ENCODE peak calls at places on chromosome 14, in seven cellular contexts. J is hepatocyte; A is ovary; S is thoracic aorta; Y is CD8-positive, alpha-beta memory T cell; D is keratinocyte; P is upper lobe of right lung. O is an unnamed sample.

GRCh38 chr14:105069887-105070759 is 4.9 kb upstream of the GPR132 start:
- DNase-seq in J (peak; percentile 8), A (no peak), S (no peak), Y (no peak), D (no peak), P (peak; percentile 74), O (peak; percentile 68)

GRCh38 chr14:33736299-33736698 is 214.6 kb downstream of the EGLN3 start:
- DNase-seq in J (no peak), A (no peak), S (no peak), Y (no peak), D (no peak), P (no peak), O (no peak)

GRCh38 chr14:94560782-94561655 is at the start of gene SERPINA4:
- DNase-seq in J (peak; percentile 40), A (no peak), S (no peak), Y (no peak), D (no peak), P (no peak), O (no peak)

GRCh38 chr14:20215196-20215595 is 8.3 kb upstream of the OR11H6 start:
- DNase-seq in J (no peak), A (no peak), S (no peak), Y (no peak), D (no peak), P (no peak), O (no peak)

GRCh38 chr14:55705651-55706340 is 125.8 kb downstream of the KTN1 start:
- DNase-seq in J (peak; percentile 71), A (no peak), S (no peak), Y (no peak), D (no peak), P (peak; percentile 82), O (no peak)

GRCh38 chr14:29215853-29216252 is 449.3 kb downstream of the FOXG1 start:
- DNase-seq in J (no peak), A (no peak), S (no peak), Y (no peak), D (no peak), P (no peak), O (no peak)

GRCh38 chr14:87430810-87431209 is 562.2 kb downstream of the GALC start:
- DNase-seq in J (no peak), A (no peak), S (no peak), Y (no peak), D (peak; percentile 48), P (no peak), O (no peak)

GRCh38 chr14:65462411-65462810 is 49.9 kb downstream of the FUT8 start:
- DNase-seq in J (no peak), A (no peak), S (no peak), Y (no peak), D (peak; percentile 88), P (no peak), O (no peak)

GRCh38 chr14:100533647-100534485 is 53.4 kb downstream of the BEGAIN start:
- DNase-seq in J (no peak), A (peak; percentile 33), S (peak; percentile 1), Y (no peak), D (no peak), P (peak; percentile 67), O (no peak)

GRCh38 chr14:59679872-59680271 is 103.3 kb upstream of the CCDC175 start:
- DNase-seq in J (peak; percentile 39), A (no peak), S (peak; percentile 75), Y (no peak), D (no peak), P (no peak), O (no peak)

GRCh38 chr14:45253754-45254300 is 825 bp upstream of the MIS18BP1 start:
- DNase-seq in J (no peak), A (peak; percentile 30), S (no peak), Y (no peak), D (no peak), P (peak; percentile 75), O (no peak)

GRCh38 chr14:101980700-101981099 is 16.3 kb downstream of the DYNC1H1 start:
- DNase-seq in J (peak; percentile 73), A (peak; percentile 63), S (peak; percentile 80), Y (no peak), D (peak; percentile 90), P (no peak), O (no peak)

GRCh38 chr14:95885866-95886265 is 9.2 kb downstream of the TUNAR start:
- DNase-seq in J (no peak), A (no peak), S (no peak), Y (no peak), D (no peak), P (no peak), O (no peak)

GRCh38 chr14:51020024-51020710 is 74.7 kb downstream of the TRIM9 start:
- DNase-seq in J (no peak), A (no peak), S (no peak), Y (no peak), D (no peak), P (no peak), O (peak; percentile 76)

GRCh38 chr14:44392984-44393383 is 114.1 kb downstream of the FSCB start:
- DNase-seq in J (no peak), A (no peak), S (no peak), Y (no peak), D (no peak), P (no peak), O (no peak)

GRCh38 chr14:103624860-103625259 is 4.2 kb upstream of the KLC1 start:
- DNase-seq in J (peak; percentile 53), A (no peak), S (peak; percentile 74), Y (no peak), D (no peak), P (peak; percentile 85), O (peak; percentile 36)

GRCh38 chr14:93538411-93538810 is 107.7 kb downstream of the UNC79 start:
- DNase-seq in J (no peak), A (no peak), S (no peak), Y (no peak), D (no peak), P (no peak), O (peak; percentile 15)

GRCh38 chr14:73245401-73246325 is 8.4 kb downstream of the PAPLN start:
- DNase-seq in J (peak; percentile 76), A (no peak), S (no peak), Y (peak; percentile 32), D (no peak), P (peak; percentile 88), O (no peak)

GRCh38 chr14:72909163-72909562 is 15.3 kb upstream of the DPF3 start:
- DNase-seq in J (no peak), A (no peak), S (no peak), Y (no peak), D (no peak), P (no peak), O (no peak)

GRCh38 chr14:102993523-102993922 is 63.8 kb downstream of the CDC42BPB start:
- DNase-seq in J (peak; percentile 66), A (no peak), S (no peak), Y (no peak), D (peak; percentile 33), P (no peak), O (no peak)

GRCh38 chr14:94889520-94890312 is 119.8 kb upstream of the GSC start:
- DNase-seq in J (no peak), A (no peak), S (no peak), Y (no peak), D (no peak), P (no peak), O (no peak)

GRCh38 chr14:104106471-104106991 is 21.0 kb downstream of the ASPG start:
- DNase-seq in J (no peak), A (no peak), S (no peak), Y (no peak), D (no peak), P (peak; percentile 62), O (no peak)

GRCh38 chr14:55417955-55418354 is 6.3 kb upstream of the ATG14 start:
- DNase-seq in J (peak; percentile 16), A (no peak), S (no peak), Y (no peak), D (no peak), P (no peak), O (no peak)

GRCh38 chr14:102440392-102440791 is 69.2 kb downstream of the ANKRD9 start:
- DNase-seq in J (no peak), A (no peak), S (no peak), Y (no peak), D (no peak), P (no peak), O (no peak)

GRCh38 chr14:52954346-52955214 is 3.7 kb upstream of the FERMT2 start:
- DNase-seq in J (peak; percentile 22), A (no peak), S (no peak), Y (no peak), D (no peak), P (no peak), O (no peak)

GRCh38 chr14:101602466-101602840 is 41.2 kb downstream of the DIO3 start:
- DNase-seq in J (no peak), A (no peak), S (no peak), Y (no peak), D (no peak), P (no peak), O (no peak)

GRCh38 chr14:32329146-32329545 is at the start of gene AKAP6:
- DNase-seq in J (no peak), A (no peak), S (no peak), Y (no peak), D (no peak), P (no peak), O (peak; percentile 32)
- H3K27ac ChIP-seq in J (no peak within 1 kb of the TSS), A (no peak within 1 kb of the TSS), S (no peak within 1 kb of the TSS), Y (no peak within 1 kb of the TSS), D (no peak within 1 kb of the TSS), P (no peak within 1 kb of the TSS), O (no peak within 1 kb of the TSS)

GRCh38 chr14:64196026-64196425 is 98.1 kb downstream of the ESR2 start:
- DNase-seq in J (no peak), A (no peak), S (no peak), Y (no peak), D (no peak), P (no peak), O (no peak)
- H3K4me1 ChIP-seq in J (peaks cover 42% of the 10 kb centered on the region), A (peaks cover 27% of the 10 kb centered on the region), S (peaks cover 5% of the 10 kb centered on the region), Y (peaks cover 18% of the 10 kb centered on the region), D (peaks cover 10% of the 10 kb centered on the region), P (peaks cover 23% of the 10 kb centered on the region), O (no peaks in the 10 kb centered on the region)

DNA sequence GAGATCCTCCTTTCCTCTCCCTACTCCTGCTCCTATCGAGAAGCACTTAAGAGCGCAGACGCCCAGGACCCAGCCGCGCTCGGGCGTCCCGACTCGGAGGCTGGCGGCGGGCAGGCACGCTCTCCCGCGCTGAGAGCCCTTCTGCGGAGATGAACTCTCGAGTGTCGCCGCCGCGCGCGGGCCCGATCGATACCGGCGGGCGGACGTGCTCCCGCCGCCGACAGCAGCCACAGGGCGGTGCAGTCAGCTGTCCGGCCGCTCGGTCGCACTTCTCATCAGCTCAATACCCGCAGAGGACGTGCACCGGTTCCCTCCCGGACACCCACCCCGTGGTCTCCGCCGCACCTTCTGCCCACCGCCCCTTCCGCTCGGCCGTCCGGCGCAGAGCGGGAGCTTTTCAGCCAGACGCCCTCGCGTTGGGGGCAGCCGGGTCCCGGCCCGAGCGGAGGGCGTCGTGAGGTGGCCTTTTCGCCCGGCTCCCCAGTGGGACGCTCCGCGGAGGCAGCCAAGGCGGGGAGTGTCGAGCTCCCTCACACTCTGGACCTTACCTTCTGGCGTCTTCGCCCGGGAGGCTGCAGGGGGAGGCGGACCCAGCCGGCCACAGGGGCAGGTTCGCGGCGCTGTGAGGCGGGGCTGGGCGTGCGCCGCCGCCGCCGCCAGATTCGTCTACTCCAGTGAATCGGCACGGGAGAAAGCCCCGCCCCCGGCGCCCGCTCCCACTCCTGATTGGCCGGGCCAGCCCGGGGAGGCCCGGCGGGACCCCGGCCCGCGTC is 421 bp upstream of the INSM2 start:
- DNase-seq in J (peak; percentile 77), A (no peak), S (no peak), Y (peak; percentile 23), D (no peak), P (peak; percentile 80), O (peak; percentile 91)
- H3K4me3 ChIP-seq in J (peak overlapping the region; percentile 79), A (peak overlapping the region; percentile 33), S (peak overlapping the region; percentile 73), Y (peak overlapping the region; percentile 15), D (peak overlapping the region; percentile 51), P (peak overlapping the region; percentile 51), O (peak overlapping the region; percentile 68)

GRCh38 chr14:23568021-23568599 is 519 bp upstream of the AP1G2 start:
- DNase-seq in J (no peak), A (no peak), S (no peak), Y (no peak), D (no peak), P (peak; percentile 29), O (no peak)
- H3K27ac ChIP-seq in J (peak overlapping the region; percentile 92), A (peak overlapping the region; percentile 75), S (no peak overlapping the region), Y (peak overlapping the region; percentile 82), D (peak overlapping the region; percentile 72), P (peak overlapping the region; percentile 79), O (no peak overlapping the region)